ENCODE peak calls at places on chromosomes 6 and 20, in seven cellular contexts. K, X, J, U, F, H and L are unnamed samples.

GRCh38 chr6:104689551-104690205 is 170.0 kb downstream of the HACE1 start:
- DNase-seq in K (no peak), X (no peak), J (peak; percentile 81), U (no peak), F (peak; percentile 99), H (no peak), L (no peak)

GRCh38 chr6:166485651-166486535 is 100.6 kb downstream of the RAMACL start:
- DNase-seq in K (no peak), X (peak; percentile 18), J (no peak), U (no peak), F (peak; percentile 42), H (no peak), L (no peak)

GRCh38 chr6:54441687-54442248 is 133.5 kb downstream of the TINAG start:
- DNase-seq in K (no peak), X (no peak), J (no peak), U (no peak), F (no peak), H (no peak), L (no peak)

GRCh38 chr6:168147205-168147738 is 68.3 kb upstream of the FRMD1 start:
- DNase-seq in K (no peak), X (no peak), J (no peak), U (no peak), F (peak; percentile 59), H (no peak), L (no peak)

GRCh38 chr6:92682999-92683398 is 736.4 kb downstream of the EPHA7 start:
- DNase-seq in K (no peak), X (no peak), J (no peak), U (no peak), F (no peak), H (no peak), L (no peak)

GRCh38 chr6:163413054-163413344 is 1.5 kb upstream of the QKI start:
- DNase-seq in K (no peak), X (no peak), J (no peak), U (no peak), F (no peak), H (no peak), L (no peak)

GRCh38 chr6:63351995-63352586 is 32.3 kb upstream of the LGSN start:
- DNase-seq in K (no peak), X (peak; percentile 4), J (peak; percentile 76), U (peak; percentile 80), F (no peak), H (peak; percentile 41), L (no peak)

GRCh38 chr20:43389231-43389630 is 68.5 kb upstream of the SRSF6 start:
- DNase-seq in K (peak; percentile 26), X (no peak), J (peak; percentile 49), U (no peak), F (no peak), H (no peak), L (no peak)

GRCh38 chr6:164693934-164694333 is 615.5 kb downstream of the C6orf118 start:
- DNase-seq in K (no peak), X (peak; percentile 27), J (no peak), U (no peak), F (peak; percentile 7), H (no peak), L (no peak)

DNA sequence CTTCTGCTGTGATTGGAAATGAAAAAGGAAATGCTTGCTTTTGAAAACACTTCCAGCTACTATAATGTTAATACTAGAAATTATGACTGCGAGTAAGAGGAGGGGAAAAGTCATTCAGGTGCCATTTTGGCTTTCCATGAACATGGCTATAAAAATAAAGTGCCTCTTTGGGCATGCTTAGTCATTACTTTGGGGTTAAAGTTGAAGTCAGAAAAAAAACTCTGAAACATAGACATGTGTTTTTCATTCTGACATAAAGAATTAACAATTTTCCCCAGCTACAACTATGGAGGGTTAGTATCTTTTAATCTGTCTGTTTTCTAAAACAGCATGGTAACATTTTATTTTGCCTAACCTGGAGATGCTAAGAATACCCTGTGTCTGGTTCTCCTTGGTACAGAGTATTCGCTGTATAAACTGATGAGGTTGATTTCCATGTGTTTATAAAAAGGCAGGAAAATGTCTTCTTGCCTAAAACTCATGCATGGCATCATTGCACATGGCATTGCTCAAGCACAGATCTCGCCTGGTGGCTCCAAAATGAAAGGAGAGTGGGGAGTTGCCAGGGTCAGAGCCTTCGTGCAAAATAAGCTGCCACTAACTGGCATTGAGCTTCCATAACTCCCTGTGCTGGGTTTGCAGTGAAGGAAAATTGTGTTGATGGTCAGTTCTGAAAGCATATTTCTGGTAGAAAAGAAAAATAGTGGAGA is 188.9 kb downstream of the KCNQ5 start:
- DNase-seq in K (no peak), X (no peak), J (peak; percentile 34), U (no peak), F (no peak), H (no peak), L (no peak)
- H3K4me3 ChIP-seq in K (no peak overlapping the region), X (no peak overlapping the region), J (no peak overlapping the region), U (no peak overlapping the region), F (no peak overlapping the region), H (no peak overlapping the region), L (no peak overlapping the region)

GRCh38 chr6:12102350-12102749 is 90.2 kb downstream of the HIVEP1 start:
- DNase-seq in K (no peak), X (no peak), J (no peak), U (no peak), F (no peak), H (no peak), L (no peak)
- H3K4me1 ChIP-seq in K (no peaks in the 10 kb centered on the region), X (no peaks in the 10 kb centered on the region), J (peaks cover 13% of the 10 kb centered on the region), U (no peaks in the 10 kb centered on the region), F (no peaks in the 10 kb centered on the region), H (no peaks in the 10 kb centered on the region), L (peaks cover 4% of the 10 kb centered on the region)

DNA sequence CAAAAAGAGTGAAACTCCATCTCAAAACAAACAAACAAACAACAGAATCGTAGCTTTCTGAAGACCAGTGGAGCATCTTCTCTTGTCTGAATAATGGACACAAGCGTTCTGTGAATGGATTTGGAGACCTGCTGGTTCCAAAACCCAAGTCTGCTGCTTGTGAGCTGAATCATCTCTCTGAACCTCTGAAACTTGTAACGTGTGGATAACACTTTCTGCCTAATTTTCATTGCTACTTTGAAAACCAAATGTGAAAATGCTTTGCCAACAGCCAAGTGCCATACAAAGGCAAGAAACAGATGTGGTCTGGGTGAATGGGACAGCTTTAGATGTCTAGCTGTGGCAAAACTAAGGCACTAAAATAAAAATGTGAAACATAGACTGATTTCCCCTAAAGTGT is 44.3 kb downstream of the PHACTR1 start:
- DNase-seq in K (no peak), X (no peak), J (peak; percentile 39), U (no peak), F (no peak), H (no peak), L (no peak)
- H3K27ac ChIP-seq in K (no peak overlapping the region), X (no peak overlapping the region), J (peak overlapping the region; percentile 94), U (no peak overlapping the region), F (no peak overlapping the region), H (no peak overlapping the region), L (no peak overlapping the region)

DNA sequence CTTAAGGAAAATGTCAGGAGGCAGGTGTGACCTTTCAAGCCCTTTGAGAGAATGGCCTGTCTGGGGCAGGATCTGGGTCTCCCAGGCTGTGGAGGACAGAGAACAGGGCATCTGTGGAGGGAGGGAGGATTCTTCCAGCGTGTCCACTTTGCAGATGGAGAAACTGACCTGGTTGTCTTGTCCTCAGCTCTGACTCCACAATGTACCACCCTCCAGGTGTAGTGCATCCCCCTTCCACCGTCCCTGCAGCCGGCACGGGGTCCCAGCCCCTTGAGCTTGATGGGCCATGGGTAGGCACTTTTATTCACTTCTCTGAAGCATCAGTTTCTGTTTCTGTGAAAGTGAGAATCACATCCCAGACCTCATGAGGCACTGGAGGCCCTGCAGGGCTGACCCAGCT is 4.6 kb upstream of the TGM2 start:
- DNase-seq in K (no peak), X (no peak), J (no peak), U (no peak), F (no peak), H (no peak), L (no peak)
- H3K4me3 ChIP-seq in K (no peak overlapping the region), X (no peak overlapping the region), J (no peak overlapping the region), U (no peak overlapping the region), F (no peak overlapping the region), H (no peak overlapping the region), L (no peak overlapping the region)

GRCh38 chr6:7155871-7156579 is 48.3 kb downstream of the RREB1 start:
- DNase-seq in K (no peak), X (peak; percentile 31), J (peak; percentile 40), U (no peak), F (no peak), H (peak; percentile 19), L (no peak)

GRCh38 chr6:7157752-7158616 is 50.2 kb downstream of the RREB1 start:
- DNase-seq in K (no peak), X (peak; percentile 40), J (peak; percentile 77), U (no peak), F (peak; percentile 78), H (no peak), L (no peak)

GRCh38 chr6:7154341-7155139 is 46.8 kb downstream of the RREB1 start:
- DNase-seq in K (no peak), X (no peak), J (no peak), U (no peak), F (no peak), H (no peak), L (no peak)

GRCh38 chr6:7153807-7154206 is 46.0 kb downstream of the RREB1 start:
- DNase-seq in K (no peak), X (no peak), J (no peak), U (no peak), F (no peak), H (no peak), L (no peak)

GRCh38 chr6:7156666-7157278 is 49.0 kb downstream of the RREB1 start:
- DNase-seq in K (no peak), X (no peak), J (peak; percentile 94), U (peak; percentile 52), F (no peak), H (no peak), L (peak; percentile 75)
- H3K4me1 ChIP-seq in K (no peaks in the 10 kb centered on the region), X (peaks cover 38% of the 10 kb centered on the region), J (peaks cover 63% of the 10 kb centered on the region), U (peaks cover 23% of the 10 kb centered on the region), F (peaks cover 9% of the 10 kb centered on the region), H (peaks cover 26% of the 10 kb centered on the region), L (peaks cover 51% of the 10 kb centered on the region)

DNA sequence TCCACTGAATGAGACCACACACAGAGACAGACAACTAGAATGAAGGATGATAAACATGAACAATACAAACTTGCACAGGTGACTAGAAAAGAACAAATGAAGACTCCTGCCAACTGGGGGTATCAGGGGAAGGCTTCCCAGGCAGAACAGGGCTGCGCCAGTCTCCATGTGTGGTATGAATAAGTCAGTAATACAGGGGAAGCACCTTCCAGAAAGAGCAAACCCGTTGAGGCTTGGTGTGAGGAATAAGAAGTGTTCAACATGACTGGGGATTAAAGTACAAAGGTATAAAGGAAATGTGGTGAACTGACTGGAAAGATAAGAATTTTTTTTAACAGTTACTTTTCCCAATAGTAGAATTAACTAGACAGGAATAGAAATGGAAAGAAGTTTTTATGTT is 3.7 kb upstream of the SLC17A2 start:
- DNase-seq in K (no peak), X (no peak), J (no peak), U (no peak), F (no peak), H (no peak), L (no peak)
- H3K27ac ChIP-seq in K (no peak overlapping the region), X (no peak overlapping the region), J (no peak overlapping the region), U (no peak overlapping the region), F (no peak overlapping the region), H (no peak overlapping the region), L (no peak overlapping the region)